ENCODE peak calls at places on chromosomes 16 and 17, in ten cellular contexts. One of them, this sample, is unnamed.

GRCh38 chr16:49054606-49055005 is 227.0 kb downstream of the CBLN1 start:
- DNase-seq in tibial nerve: no peak
- DNase-seq in hepatocyte: no peak
- DNase-seq in astrocyte: no peak
- DNase-seq in OCI-LY7: no peak
- DNase-seq in IMR-90: no peak
- DNase-seq in mesenchymal stem cell: no peak
- DNase-seq in sigmoid colon: no peak
- DNase-seq in lower lobe of right lung: no peak
- DNase-seq in cardiac muscle cell: no peak
- DNase-seq in this sample: no peak

GRCh38 chr17:59347975-59348391 is 16.5 kb downstream of the YPEL2 start:
- DNase-seq in tibial nerve: no peak
- DNase-seq in hepatocyte: no peak
- DNase-seq in astrocyte: no peak
- DNase-seq in OCI-LY7: no peak
- DNase-seq in IMR-90: no peak
- DNase-seq in mesenchymal stem cell: no peak
- DNase-seq in sigmoid colon: no peak
- DNase-seq in lower lobe of right lung: no peak
- DNase-seq in cardiac muscle cell: no peak
- DNase-seq in this sample: no peak

GRCh38 chr17:15403276-15403939 is 62.0 kb upstream of the TEKT3 start:
- DNase-seq in tibial nerve: no peak
- DNase-seq in hepatocyte: no peak
- DNase-seq in astrocyte: no peak
- DNase-seq in OCI-LY7: no peak
- DNase-seq in IMR-90: peak; percentile 53
- DNase-seq in mesenchymal stem cell: no peak
- DNase-seq in sigmoid colon: no peak
- DNase-seq in lower lobe of right lung: no peak
- DNase-seq in cardiac muscle cell: no peak
- DNase-seq in this sample: no peak

GRCh38 chr16:81493755-81494433 is 49.3 kb downstream of the CMIP start:
- DNase-seq in tibial nerve: no peak
- DNase-seq in hepatocyte: peak; percentile 88
- DNase-seq in astrocyte: peak; percentile 80
- DNase-seq in OCI-LY7: no peak
- DNase-seq in IMR-90: peak; percentile 94
- DNase-seq in mesenchymal stem cell: peak; percentile 79
- DNase-seq in sigmoid colon: no peak
- DNase-seq in lower lobe of right lung: no peak
- DNase-seq in cardiac muscle cell: peak; percentile 39
- DNase-seq in this sample: peak; percentile 93

GRCh38 chr17:18374216-18374615 is 3.4 kb upstream of the EVPLL start:
- DNase-seq in tibial nerve: no peak
- DNase-seq in hepatocyte: no peak
- DNase-seq in astrocyte: no peak
- DNase-seq in OCI-LY7: no peak
- DNase-seq in IMR-90: no peak
- DNase-seq in mesenchymal stem cell: no peak
- DNase-seq in sigmoid colon: no peak
- DNase-seq in lower lobe of right lung: no peak
- DNase-seq in cardiac muscle cell: no peak
- DNase-seq in this sample: no peak

GRCh38 chr16:81889896-81890634 is 111.0 kb downstream of the PLCG2 start:
- DNase-seq in tibial nerve: peak; percentile 75
- DNase-seq in hepatocyte: peak; percentile 77
- DNase-seq in astrocyte: peak; percentile 31
- DNase-seq in OCI-LY7: peak; percentile 65
- DNase-seq in IMR-90: peak; percentile 51
- DNase-seq in mesenchymal stem cell: peak; percentile 60
- DNase-seq in sigmoid colon: no peak
- DNase-seq in lower lobe of right lung: no peak
- DNase-seq in cardiac muscle cell: peak; percentile 75
- DNase-seq in this sample: peak; percentile 72

GRCh38 chr16:4461250-4462085 is 13.0 kb downstream of the NMRAL1 start:
- DNase-seq in tibial nerve: no peak
- DNase-seq in hepatocyte: no peak
- DNase-seq in astrocyte: no peak
- DNase-seq in OCI-LY7: peak; percentile 58
- DNase-seq in IMR-90: no peak
- DNase-seq in mesenchymal stem cell: no peak
- DNase-seq in sigmoid colon: no peak
- DNase-seq in lower lobe of right lung: no peak
- DNase-seq in cardiac muscle cell: no peak
- DNase-seq in this sample: no peak

GRCh38 chr16:83779881-83780280 is 27.9 kb upstream of the HSBP1 start:
- DNase-seq in tibial nerve: no peak
- DNase-seq in hepatocyte: no peak
- DNase-seq in astrocyte: peak; percentile 75
- DNase-seq in OCI-LY7: no peak
- DNase-seq in IMR-90: peak; percentile 59
- DNase-seq in mesenchymal stem cell: no peak
- DNase-seq in sigmoid colon: no peak
- DNase-seq in lower lobe of right lung: no peak
- DNase-seq in cardiac muscle cell: peak; percentile 56
- DNase-seq in this sample: no peak

GRCh38 chr17:7856081-7856791 is 1.1 kb downstream of the NAA38 start:
- DNase-seq in tibial nerve: peak; percentile 35
- DNase-seq in hepatocyte: peak; percentile 65
- DNase-seq in astrocyte: no peak
- DNase-seq in OCI-LY7: peak; percentile 56
- DNase-seq in IMR-90: no peak
- DNase-seq in mesenchymal stem cell: no peak
- DNase-seq in sigmoid colon: peak; percentile 83
- DNase-seq in lower lobe of right lung: peak; percentile 66
- DNase-seq in cardiac muscle cell: peak; percentile 77
- DNase-seq in this sample: no peak

GRCh38 chr17:7043544-7044268 is at the start of gene SLC16A11:
- DNase-seq in tibial nerve: no peak
- DNase-seq in hepatocyte: peak; percentile 78
- DNase-seq in astrocyte: no peak
- DNase-seq in OCI-LY7: no peak
- DNase-seq in IMR-90: peak; percentile 21
- DNase-seq in mesenchymal stem cell: no peak
- DNase-seq in sigmoid colon: no peak
- DNase-seq in lower lobe of right lung: peak; percentile 81
- DNase-seq in cardiac muscle cell: peak; percentile 61
- DNase-seq in this sample: no peak

GRCh38 chr17:82008941-82009405 is 13.7 kb downstream of the CENPX start:
- DNase-seq in tibial nerve: no peak
- DNase-seq in hepatocyte: no peak
- DNase-seq in astrocyte: no peak
- DNase-seq in OCI-LY7: no peak
- DNase-seq in IMR-90: no peak
- DNase-seq in mesenchymal stem cell: no peak
- DNase-seq in sigmoid colon: no peak
- DNase-seq in lower lobe of right lung: no peak
- DNase-seq in cardiac muscle cell: no peak
- DNase-seq in this sample: no peak

GRCh38 chr17:62381561-62381960 is 1.2 kb downstream of the EFCAB3 start:
- DNase-seq in tibial nerve: no peak
- DNase-seq in hepatocyte: no peak
- DNase-seq in astrocyte: no peak
- DNase-seq in OCI-LY7: no peak
- DNase-seq in IMR-90: no peak
- DNase-seq in mesenchymal stem cell: no peak
- DNase-seq in sigmoid colon: no peak
- DNase-seq in lower lobe of right lung: no peak
- DNase-seq in cardiac muscle cell: no peak
- DNase-seq in this sample: no peak

GRCh38 chr17:980406-981291 is 1.1 kb upstream of the NXN start:
- DNase-seq in tibial nerve: peak; percentile 72
- DNase-seq in hepatocyte: peak; percentile 94
- DNase-seq in astrocyte: peak; percentile 51
- DNase-seq in OCI-LY7: peak; percentile 95
- DNase-seq in IMR-90: peak; percentile 82
- DNase-seq in mesenchymal stem cell: peak; percentile 91
- DNase-seq in sigmoid colon: peak; percentile 93
- DNase-seq in lower lobe of right lung: peak; percentile 78
- DNase-seq in cardiac muscle cell: peak; percentile 89
- DNase-seq in this sample: peak; percentile 90

GRCh38 chr17:35748323-35748960 is 4.6 kb downstream of the GAS2L2 start:
- DNase-seq in tibial nerve: no peak
- DNase-seq in hepatocyte: no peak
- DNase-seq in astrocyte: no peak
- DNase-seq in OCI-LY7: no peak
- DNase-seq in IMR-90: no peak
- DNase-seq in mesenchymal stem cell: no peak
- DNase-seq in sigmoid colon: no peak
- DNase-seq in lower lobe of right lung: no peak
- DNase-seq in cardiac muscle cell: peak; percentile 26
- DNase-seq in this sample: peak; percentile 20
- H3K27ac ChIP-seq in tibial nerve: peak overlapping the region; percentile 4
- H3K27ac ChIP-seq in hepatocyte: no peak overlapping the region
- H3K27ac ChIP-seq in astrocyte: no peak overlapping the region
- H3K27ac ChIP-seq in OCI-LY7: no peak overlapping the region
- H3K27ac ChIP-seq in IMR-90: no peak overlapping the region
- H3K27ac ChIP-seq in mesenchymal stem cell: no peak overlapping the region
- H3K27ac ChIP-seq in sigmoid colon: no peak overlapping the region
- H3K27ac ChIP-seq in lower lobe of right lung: no peak overlapping the region
- H3K27ac ChIP-seq in cardiac muscle cell: no peak overlapping the region
- H3K27ac ChIP-seq in this sample: no peak overlapping the region

GRCh38 chr16:27618140-27618539 is 68.2 kb downstream of the KATNIP start:
- DNase-seq in tibial nerve: no peak
- DNase-seq in hepatocyte: no peak
- DNase-seq in astrocyte: no peak
- DNase-seq in OCI-LY7: no peak
- DNase-seq in IMR-90: no peak
- DNase-seq in mesenchymal stem cell: no peak
- DNase-seq in sigmoid colon: no peak
- DNase-seq in lower lobe of right lung: no peak
- DNase-seq in cardiac muscle cell: no peak
- DNase-seq in this sample: no peak
- H3K27ac ChIP-seq in tibial nerve: no peak overlapping the region
- H3K27ac ChIP-seq in hepatocyte: no peak overlapping the region
- H3K27ac ChIP-seq in astrocyte: no peak overlapping the region
- H3K27ac ChIP-seq in OCI-LY7: no peak overlapping the region
- H3K27ac ChIP-seq in IMR-90: no peak overlapping the region
- H3K27ac ChIP-seq in mesenchymal stem cell: no peak overlapping the region
- H3K27ac ChIP-seq in sigmoid colon: no peak overlapping the region
- H3K27ac ChIP-seq in lower lobe of right lung: no peak overlapping the region
- H3K27ac ChIP-seq in cardiac muscle cell: peak overlapping the region; percentile 96
- H3K27ac ChIP-seq in this sample: no peak overlapping the region

DNA sequence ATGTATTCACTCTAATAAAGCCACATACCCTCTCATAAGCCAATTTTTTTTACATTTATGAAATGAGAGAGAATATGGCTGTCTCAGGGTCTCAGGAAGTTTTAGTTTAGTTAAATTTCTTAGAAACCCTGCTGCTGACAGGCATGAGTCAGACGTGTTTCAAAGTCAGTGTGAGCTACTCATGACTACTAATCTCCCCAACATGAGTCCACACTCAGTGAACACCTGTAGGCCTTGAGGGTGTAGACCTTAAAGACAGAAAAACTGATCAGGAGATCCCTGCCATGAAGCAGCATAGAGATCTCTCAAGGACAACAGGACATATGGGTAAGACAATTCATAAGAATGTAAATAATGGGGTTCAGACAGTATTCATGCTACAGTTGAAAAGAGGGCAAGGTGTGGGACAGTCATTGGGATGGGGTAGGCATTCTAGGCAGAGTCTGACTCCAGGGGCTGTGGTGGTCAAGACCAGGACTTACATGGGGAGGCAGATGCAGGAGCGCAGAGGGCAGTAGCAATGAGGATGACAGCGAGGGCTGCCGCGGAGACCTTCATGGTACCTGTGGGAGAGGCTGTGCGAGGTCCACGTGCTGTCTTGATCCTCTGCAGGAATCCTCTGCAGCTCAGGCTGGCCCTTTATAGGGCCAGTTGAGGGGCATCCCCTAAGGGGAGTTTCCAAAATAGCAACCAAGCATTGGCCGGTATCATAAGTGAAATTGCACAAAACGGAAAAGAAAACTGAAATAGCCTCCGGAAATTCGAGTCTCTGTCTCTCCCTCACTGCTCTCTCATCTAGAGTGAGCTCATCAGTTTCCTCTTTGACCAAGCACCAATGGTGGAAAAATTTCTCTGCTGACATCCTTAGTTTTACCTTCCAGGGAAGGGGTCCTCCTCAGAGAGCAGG is at the start of gene CCL5:
- DNase-seq in tibial nerve: no peak
- DNase-seq in hepatocyte: no peak
- DNase-seq in astrocyte: no peak
- DNase-seq in OCI-LY7: peak; percentile 14
- DNase-seq in IMR-90: peak; percentile 13
- DNase-seq in mesenchymal stem cell: no peak
- DNase-seq in sigmoid colon: no peak
- DNase-seq in lower lobe of right lung: no peak
- DNase-seq in cardiac muscle cell: peak; percentile 56
- DNase-seq in this sample: peak; percentile 51
- H3K27ac ChIP-seq in tibial nerve: no peak within 1 kb of the TSS
- H3K27ac ChIP-seq in hepatocyte: no peak within 1 kb of the TSS
- H3K27ac ChIP-seq in astrocyte: no peak within 1 kb of the TSS
- H3K27ac ChIP-seq in OCI-LY7: no peak within 1 kb of the TSS
- H3K27ac ChIP-seq in IMR-90: no peak within 1 kb of the TSS
- H3K27ac ChIP-seq in mesenchymal stem cell: no peak within 1 kb of the TSS
- H3K27ac ChIP-seq in sigmoid colon: no peak within 1 kb of the TSS
- H3K27ac ChIP-seq in lower lobe of right lung: no peak within 1 kb of the TSS
- H3K27ac ChIP-seq in cardiac muscle cell: no peak within 1 kb of the TSS
- H3K27ac ChIP-seq in this sample: no peak within 1 kb of the TSS

GRCh38 chr16:24543949-24544348 is 4.6 kb downstream of the RBBP6 start:
- DNase-seq in tibial nerve: no peak
- DNase-seq in hepatocyte: no peak
- DNase-seq in astrocyte: peak; percentile 8
- DNase-seq in OCI-LY7: peak; percentile 55
- DNase-seq in IMR-90: no peak
- DNase-seq in mesenchymal stem cell: no peak
- DNase-seq in sigmoid colon: no peak
- DNase-seq in lower lobe of right lung: no peak
- DNase-seq in cardiac muscle cell: no peak
- DNase-seq in this sample: no peak

GRCh38 chr16:24539295-24539849 is at the start of gene RBBP6:
- DNase-seq in tibial nerve: peak; percentile 92
- DNase-seq in hepatocyte: peak; percentile 100
- DNase-seq in astrocyte: peak; percentile 94
- DNase-seq in OCI-LY7: peak; percentile 97
- DNase-seq in IMR-90: peak; percentile 96
- DNase-seq in mesenchymal stem cell: peak; percentile 97
- DNase-seq in sigmoid colon: peak; percentile 98
- DNase-seq in lower lobe of right lung: peak; percentile 96
- DNase-seq in cardiac muscle cell: peak; percentile 99
- DNase-seq in this sample: peak; percentile 96

GRCh38 chr16:24539850-24540484 is 601 bp downstream of the RBBP6 start:
- DNase-seq in tibial nerve: no peak
- DNase-seq in hepatocyte: peak; percentile 74
- DNase-seq in astrocyte: peak; percentile 34
- DNase-seq in OCI-LY7: no peak
- DNase-seq in IMR-90: peak; percentile 19
- DNase-seq in mesenchymal stem cell: no peak
- DNase-seq in sigmoid colon: peak; percentile 84
- DNase-seq in lower lobe of right lung: peak; percentile 82
- DNase-seq in cardiac muscle cell: peak; percentile 61
- DNase-seq in this sample: peak; percentile 46

GRCh38 chr16:24540575-24541240 is 1.3 kb downstream of the RBBP6 start:
- DNase-seq in tibial nerve: no peak
- DNase-seq in hepatocyte: peak; percentile 38
- DNase-seq in astrocyte: peak; percentile 4
- DNase-seq in OCI-LY7: peak; percentile 72
- DNase-seq in IMR-90: peak; percentile 19
- DNase-seq in mesenchymal stem cell: peak; percentile 48
- DNase-seq in sigmoid colon: no peak
- DNase-seq in lower lobe of right lung: no peak
- DNase-seq in cardiac muscle cell: peak; percentile 17
- DNase-seq in this sample: peak; percentile 43

GRCh38 chr16:24541534-24541933 is 2.2 kb downstream of the RBBP6 start:
- DNase-seq in tibial nerve: no peak
- DNase-seq in hepatocyte: no peak
- DNase-seq in astrocyte: no peak
- DNase-seq in OCI-LY7: no peak
- DNase-seq in IMR-90: no peak
- DNase-seq in mesenchymal stem cell: no peak
- DNase-seq in sigmoid colon: no peak
- DNase-seq in lower lobe of right lung: no peak
- DNase-seq in cardiac muscle cell: no peak
- DNase-seq in this sample: peak; percentile 10
- H3K27ac ChIP-seq in tibial nerve: peak overlapping the region; percentile 99
- H3K27ac ChIP-seq in hepatocyte: peak overlapping the region; percentile 100
- H3K27ac ChIP-seq in astrocyte: peak overlapping the region; percentile 98
- H3K27ac ChIP-seq in OCI-LY7: peak overlapping the region; percentile 80
- H3K27ac ChIP-seq in IMR-90: no peak overlapping the region
- H3K27ac ChIP-seq in mesenchymal stem cell: no peak overlapping the region
- H3K27ac ChIP-seq in sigmoid colon: peak overlapping the region; percentile 100
- H3K27ac ChIP-seq in lower lobe of right lung: peak overlapping the region; percentile 100
- H3K27ac ChIP-seq in cardiac muscle cell: peak overlapping the region; percentile 100
- H3K27ac ChIP-seq in this sample: no peak overlapping the region

This sample was measured in small intestine.